ENCODE peak calls at places on chromosomes 16 and 17, in four cellular contexts. L, K, C and A are unnamed samples. For H3K4me1, the result is how much of the 10 kb centered on the place peaks cover.

GRCh38 chr17:58699771-58700170 is 7.4 kb downstream of the RAD51C start:
- DNase-seq in L (no peak), K (no peak), C (no peak), A (no peak)

GRCh38 chr17:16962804-16963203 is 9.1 kb downstream of the TNFRSF13B start:
- DNase-seq in L (no peak), K (no peak), C (no peak), A (no peak)

GRCh38 chr16:53083123-53083522 is 28.3 kb downstream of the CHD9 start:
- DNase-seq in L (no peak), K (no peak), C (no peak), A (no peak)

GRCh38 chr17:27206447-27206846 is 87.5 kb upstream of the WSB1 start:
- DNase-seq in L (no peak), K (no peak), C (peak), A (no peak)

GRCh38 chr17:57766307-57766943 is 21.3 kb upstream of the CCDC182 start:
- DNase-seq in L (no peak), K (no peak), C (no peak), A (no peak)

GRCh38 chr17:80477647-80478478 is 1.5 kb upstream of the NPTX1 start:
- DNase-seq in L (peak), K (no peak), C (no peak), A (peak)

GRCh38 chr16:66741131-66741900 is 10.1 kb downstream of the DYNC1LI2 start:
- DNase-seq in L (peak), K (no peak), C (no peak), A (peak)

GRCh38 chr17:37493249-37494027 is 3.7 kb downstream of the DUSP14 start:
- DNase-seq in L (no peak), K (no peak), C (no peak), A (no peak)

GRCh38 chr17:16931318-16932060 is 40.4 kb downstream of the TNFRSF13B start:
- DNase-seq in L (no peak), K (no peak), C (no peak), A (no peak)

GRCh38 chr17:76709077-76709950 is 1.5 kb downstream of the MXRA7 start:
- DNase-seq in L (peak), K (no peak), C (no peak), A (peak)

GRCh38 chr17:73393962-73394361 is 82.2 kb upstream of the CDC42EP4 start:
- DNase-seq in L (no peak), K (no peak), C (no peak), A (no peak)

GRCh38 chr16:82848013-82848412 is 221.2 kb downstream of the CDH13 start:
- DNase-seq in L (no peak), K (no peak), C (no peak), A (no peak)

GRCh38 chr16:57916735-57917450 is 54.0 kb downstream of the CNGB1 start:
- DNase-seq in L (no peak), K (no peak), C (no peak), A (no peak)

GRCh38 chr16:74321356-74321755 is 24.7 kb downstream of the PSMD7 start:
- DNase-seq in L (no peak), K (no peak), C (no peak), A (no peak)

GRCh38 chr17:12509836-12510235 is 155.9 kb upstream of the MYOCD start:
- DNase-seq in L (no peak), K (no peak), C (no peak), A (no peak)

GRCh38 chr16:77459534-77460412 is 24.9 kb upstream of the ADAMTS18 start:
- DNase-seq in L (no peak), K (no peak), C (no peak), A (no peak)

GRCh38 chr16:57643166-57643813 is 14.9 kb downstream of the ADGRG1 start:
- DNase-seq in L (no peak), K (no peak), C (no peak), A (peak)

GRCh38 chr16:48105976-48106375 is 49.8 kb downstream of the ABCC12 start:
- DNase-seq in L (no peak), K (no peak), C (no peak), A (no peak)

GRCh38 chr17:48439473-48439872 is 9.5 kb upstream of the SKAP1 start:
- DNase-seq in L (no peak), K (no peak), C (peak), A (no peak)
- H3K4me1 ChIP-seq in L (under half), K (half or more), C (half or more), A (under half)

GRCh38 chr16:17272716-17273115 is 198.0 kb downstream of the XYLT1 start:
- DNase-seq in L (no peak), K (no peak), C (no peak), A (no peak)

GRCh38 chr16:17275989-17276530 is 194.7 kb downstream of the XYLT1 start:
- DNase-seq in L (no peak), K (no peak), C (no peak), A (no peak)

GRCh38 chr16:17276610-17277009 is 194.2 kb downstream of the XYLT1 start:
- DNase-seq in L (no peak), K (no peak), C (no peak), A (no peak)

GRCh38 chr16:17273142-17273561 is 197.6 kb downstream of the XYLT1 start:
- DNase-seq in L (peak), K (no peak), C (no peak), A (no peak)

GRCh38 chr16:17275076-17275732 is 195.6 kb downstream of the XYLT1 start:
- DNase-seq in L (no peak), K (no peak), C (no peak), A (no peak)
- H3K4me1 ChIP-seq in L (under half), K (under half), C (under half), A (under half)

DNA sequence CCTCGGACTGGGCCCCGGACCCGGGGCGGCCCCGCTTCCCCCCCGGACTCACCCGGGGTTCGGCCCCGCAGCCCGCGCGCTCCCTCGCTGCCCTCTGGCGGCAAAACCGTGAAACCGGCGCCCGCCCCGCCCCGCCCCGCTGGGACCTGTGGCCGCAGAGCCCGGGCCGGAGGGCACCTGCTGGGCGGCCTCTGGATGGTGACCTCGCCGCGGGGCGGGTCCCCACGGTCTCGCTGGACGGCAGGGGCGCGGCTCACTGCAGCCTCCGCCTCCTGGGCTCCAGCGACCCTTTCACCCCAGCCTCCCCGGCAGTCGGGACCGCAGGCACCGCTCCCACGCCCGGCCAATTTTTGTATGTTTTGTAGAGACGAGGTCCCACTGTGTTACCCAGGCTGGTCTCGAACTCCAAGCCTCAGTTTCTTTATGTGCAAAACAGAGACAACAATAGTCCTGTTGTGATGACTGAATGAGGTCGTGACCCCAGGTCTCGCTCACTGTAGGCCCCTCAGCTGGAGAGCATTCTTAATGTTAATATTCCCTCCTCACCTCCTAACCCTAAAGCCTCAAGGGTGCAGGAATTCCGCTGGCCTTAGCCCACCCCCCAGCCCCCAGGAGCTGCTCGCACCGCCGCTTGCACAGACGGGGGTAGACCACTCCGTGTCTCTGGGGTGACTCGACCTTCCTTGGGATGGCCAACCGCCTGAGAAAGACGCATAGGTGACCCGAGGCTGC is 33.7 kb upstream of the RPH3AL start:
- DNase-seq in L (peak), K (peak), C (peak), A (peak)
- H3K4me1 ChIP-seq in L (under half), K (under half), C (under half), A (under half)

GRCh38 chr17:45292696-45293412 is 24.0 kb downstream of the MAP3K14 start:
- DNase-seq in L (peak), K (no peak), C (no peak), A (no peak)

GRCh38 chr17:45291170-45291805 is 25.5 kb downstream of the MAP3K14 start:
- DNase-seq in L (no peak), K (no peak), C (peak), A (peak)

GRCh38 chr17:45288825-45289224 is 26.9 kb upstream of the SPATA32 start:
- DNase-seq in L (no peak), K (no peak), C (no peak), A (peak)

GRCh38 chr17:45289316-45290268 is 27.2 kb downstream of the MAP3K14 start:
- DNase-seq in L (no peak), K (no peak), C (no peak), A (peak)

DNA sequence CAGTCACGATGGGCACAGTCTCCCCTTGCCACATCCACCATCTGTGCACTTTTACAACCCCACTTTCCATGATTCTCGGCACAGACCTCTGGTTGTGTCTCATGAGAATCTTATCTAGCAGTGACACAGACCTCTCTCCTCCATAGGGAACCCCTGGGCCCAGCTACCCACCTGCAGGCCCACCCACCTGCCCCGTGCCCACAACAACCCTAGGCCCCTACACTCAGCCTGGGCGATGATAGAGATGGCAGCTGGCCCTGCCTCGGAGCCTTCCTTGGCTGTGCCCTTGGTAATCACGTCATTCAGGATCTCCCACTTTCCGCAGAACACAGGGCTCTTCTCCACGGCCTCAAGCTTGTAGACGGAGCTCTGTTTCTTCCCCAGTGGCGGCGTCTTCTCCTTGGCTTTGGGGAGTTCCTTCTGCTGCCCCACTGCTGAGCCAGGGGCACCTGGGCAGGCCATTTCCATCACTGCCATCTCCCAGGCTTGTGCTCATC is 26.5 kb downstream of the MAP3K14 start:
- DNase-seq in L (no peak), K (no peak), C (no peak), A (no peak)
- H3K4me1 ChIP-seq in L (under half), K (under half), C (under half), A (half or more)

DNA sequence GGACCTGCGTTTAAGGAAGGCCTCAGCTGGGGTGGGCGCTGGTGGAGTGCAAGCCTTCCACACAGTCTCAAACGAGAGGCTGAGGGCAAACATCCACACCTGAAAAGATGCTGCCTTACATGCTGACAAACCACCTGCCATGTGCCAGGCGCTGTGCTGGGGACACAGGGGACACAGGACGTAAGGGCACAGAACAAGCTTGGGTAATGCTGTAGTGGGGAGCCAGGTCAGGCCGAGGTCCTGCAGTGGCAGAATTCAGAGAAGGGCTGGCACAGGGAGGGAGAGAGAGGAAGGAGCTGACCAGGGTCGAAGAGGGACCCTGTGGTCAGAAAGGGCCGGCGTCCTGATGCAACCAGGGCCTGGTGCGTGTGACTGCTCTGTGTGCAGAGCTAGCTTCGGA is 18.5 kb downstream of the TELO2 start:
- DNase-seq in L (no peak), K (no peak), C (no peak), A (no peak)
- H3K4me1 ChIP-seq in L (under half), K (under half), C (under half), A (under half)

GRCh38 chr16:89383095-89384003 is 107.0 kb downstream of the ANKRD11 start:
- DNase-seq in L (no peak), K (no peak), C (no peak), A (peak)

GRCh38 chr16:89386786-89387185 is 103.6 kb downstream of the ANKRD11 start:
- DNase-seq in L (no peak), K (no peak), C (no peak), A (no peak)

GRCh38 chr16:89386337-89386736 is 104.0 kb downstream of the ANKRD11 start:
- DNase-seq in L (no peak), K (no peak), C (no peak), A (no peak)

GRCh38 chr16:89384282-89384681 is 106.1 kb downstream of the ANKRD11 start:
- DNase-seq in L (no peak), K (no peak), C (no peak), A (no peak)

DNA sequence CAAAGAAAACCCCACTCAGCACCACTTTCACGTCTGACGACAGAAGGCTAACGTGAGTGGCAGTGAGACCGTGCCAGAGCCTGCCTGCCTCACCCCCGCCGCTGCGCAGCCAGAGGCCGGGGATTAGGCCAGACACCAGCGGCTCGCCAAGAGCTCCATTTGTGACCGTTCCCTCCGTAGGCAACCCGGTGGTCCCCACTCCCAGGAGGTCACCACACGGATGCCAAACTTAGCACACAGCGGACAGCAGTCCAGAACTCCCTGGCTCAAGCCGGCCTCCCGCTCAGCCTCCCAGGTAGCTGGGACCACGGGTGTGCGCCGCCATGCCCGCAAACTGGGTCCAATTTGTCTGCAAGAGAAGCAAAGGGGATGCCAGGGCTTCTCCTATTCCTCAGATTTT is 104.6 kb downstream of the ANKRD11 start:
- DNase-seq in L (no peak), K (no peak), C (no peak), A (no peak)
- H3K4me1 ChIP-seq in L (under half), K (half or more), C (under half), A (under half)